ENCODE peak calls at places on chromosomes 3 and 15, in seven cellular contexts. M, W, D, T, I, X and C are unnamed samples.

GRCh38 chr3:15754047-15754446 is 43.7 kb downstream of the ANKRD28 start:
- DNase-seq in M (peak; percentile 34), W (no peak), D (no peak), T (peak; percentile 72), I (no peak), X (no peak), C (no peak)

GRCh38 chr15:75704263-75704615 is 8.4 kb downstream of the CSPG4 start:
- DNase-seq in M (no peak), W (no peak), D (no peak), T (no peak), I (no peak), X (no peak), C (no peak)

GRCh38 chr3:9398715-9399708 is 1.6 kb downstream of the SETD5 start:
- DNase-seq in M (no peak), W (no peak), D (no peak), T (no peak), I (no peak), X (peak; percentile 80), C (peak; percentile 41)

GRCh38 chr15:43941555-43941954 is 114.8 kb downstream of the WDR76 start:
- DNase-seq in M (no peak), W (no peak), D (no peak), T (no peak), I (no peak), X (no peak), C (no peak)

GRCh38 chr3:190414297-190414696 is 26.3 kb downstream of the CLDN16 start:
- DNase-seq in M (no peak), W (no peak), D (no peak), T (no peak), I (no peak), X (no peak), C (no peak)

GRCh38 chr15:62545392-62546227 is 380.5 kb upstream of the C2CD4B start:
- DNase-seq in M (no peak), W (peak; percentile 69), D (no peak), T (peak; percentile 37), I (peak; percentile 77), X (no peak), C (peak; percentile 74)

GRCh38 chr15:74962671-74963070 is 6.1 kb upstream of the RPP25 start:
- DNase-seq in M (no peak), W (no peak), D (no peak), T (no peak), I (no peak), X (no peak), C (no peak)

GRCh38 chr3:140768921-140769320 is 91.1 kb downstream of the TRIM42 start:
- DNase-seq in M (no peak), W (no peak), D (no peak), T (no peak), I (no peak), X (no peak), C (no peak)

GRCh38 chr3:189148090-189148507 is 23.7 kb upstream of the TPRG1 start:
- DNase-seq in M (peak; percentile 52), W (peak; percentile 80), D (peak; percentile 72), T (peak; percentile 35), I (peak; percentile 55), X (peak; percentile 76), C (peak; percentile 82)

GRCh38 chr3:108202834-108203233 is 19.4 kb downstream of the IFT57 start:
- DNase-seq in M (no peak), W (no peak), D (no peak), T (no peak), I (no peak), X (peak; percentile 56), C (no peak)

GRCh38 chr15:41966920-41967465 is 5.4 kb downstream of the EHD4 start:
- DNase-seq in M (no peak), W (no peak), D (no peak), T (no peak), I (no peak), X (no peak), C (no peak)

GRCh38 chr3:59424268-59425010 is 374.6 kb upstream of the CFAP20DC start:
- DNase-seq in M (peak; percentile 42), W (no peak), D (peak; percentile 58), T (peak; percentile 88), I (no peak), X (no peak), C (peak; percentile 2)

GRCh38 chr3:123380261-123380660 is 68.6 kb downstream of the ADCY5 start:
- DNase-seq in M (no peak), W (no peak), D (no peak), T (no peak), I (no peak), X (no peak), C (no peak)

GRCh38 chr15:72690938-72691337 is 4.9 kb downstream of the BBS4 start:
- DNase-seq in M (no peak), W (no peak), D (no peak), T (no peak), I (no peak), X (no peak), C (no peak)

GRCh38 chr3:152267319-152267689 is 1.4 kb upstream of the MBNL1 start:
- DNase-seq in M (no peak), W (no peak), D (no peak), T (no peak), I (no peak), X (no peak), C (no peak)

GRCh38 chr3:72082121-72082715 is 297.3 kb upstream of the PROK2 start:
- DNase-seq in M (no peak), W (no peak), D (no peak), T (no peak), I (no peak), X (no peak), C (no peak)

GRCh38 chr3:126571078-126571477 is 12.3 kb upstream of the C3orf22 start:
- DNase-seq in M (no peak), W (no peak), D (no peak), T (no peak), I (no peak), X (no peak), C (no peak)

GRCh38 chr3:29903600-29903999 is 622.7 kb downstream of the RBMS3 start:
- DNase-seq in M (no peak), W (no peak), D (no peak), T (no peak), I (no peak), X (no peak), C (no peak)

GRCh38 chr3:149085828-149086231 is 503 bp downstream of the HLTF start:
- DNase-seq in M (no peak), W (peak; percentile 67), D (peak; percentile 34), T (peak; percentile 26), I (peak; percentile 23), X (peak; percentile 65), C (peak; percentile 71)

GRCh38 chr15:91965501-91966180 is 112.1 kb downstream of the SLCO3A1 start:
- DNase-seq in M (peak; percentile 91), W (peak; percentile 59), D (no peak), T (peak; percentile 97), I (no peak), X (no peak), C (peak; percentile 70)

GRCh38 chr15:76390571-76390970 is 54.0 kb downstream of the ISL2 start:
- DNase-seq in M (no peak), W (no peak), D (no peak), T (no peak), I (no peak), X (no peak), C (no peak)

GRCh38 chr3:42804831-42805821 is 836 bp upstream of the HIGD1A start:
- DNase-seq in M (no peak), W (peak; percentile 33), D (no peak), T (no peak), I (no peak), X (peak; percentile 67), C (peak; percentile 46)

GRCh38 chr3:105868450-105868744 is 415 bp downstream of the CBLB start:
- DNase-seq in M (peak; percentile 18), W (peak; percentile 55), D (no peak), T (no peak), I (no peak), X (peak; percentile 71), C (no peak)

GRCh38 chr15:89101302-89102191 is 13.3 kb downstream of the ABHD2 start:
- DNase-seq in M (peak; percentile 97), W (peak; percentile 77), D (no peak), T (peak; percentile 98), I (no peak), X (no peak), C (peak; percentile 83)

GRCh38 chr3:127588675-127589577 is 1.6 kb downstream of the TPRA1 start:
- DNase-seq in M (peak; percentile 74), W (no peak), D (peak; percentile 33), T (peak; percentile 80), I (no peak), X (no peak), C (no peak)

GRCh38 chr15:62684143-62684808 is 358.3 kb upstream of the TPM1 start:
- DNase-seq in M (no peak), W (no peak), D (no peak), T (no peak), I (no peak), X (no peak), C (no peak)

GRCh38 chr3:36380171-36381031 is at the start of gene STAC:
- DNase-seq in M (no peak), W (peak; percentile 57), D (peak; percentile 8), T (no peak), I (no peak), X (peak; percentile 67), C (peak; percentile 72)

GRCh38 chr3:79140718-79141117 is 627.1 kb downstream of the ROBO1 start:
- DNase-seq in M (no peak), W (no peak), D (no peak), T (peak; percentile 33), I (no peak), X (no peak), C (no peak)

GRCh38 chr3:138862531-138862923 is 27.8 kb upstream of the PIK3CB start:
- DNase-seq in M (no peak), W (no peak), D (no peak), T (no peak), I (no peak), X (peak; percentile 81), C (no peak)

GRCh38 chr3:43766672-43767465 is 76.1 kb downstream of the ABHD5 start:
- DNase-seq in M (peak; percentile 63), W (no peak), D (no peak), T (peak; percentile 91), I (peak; percentile 51), X (no peak), C (no peak)

GRCh38 chr3:56987238-56987932 is 73.1 kb upstream of the SPATA12 start:
- DNase-seq in M (no peak), W (peak; percentile 15), D (no peak), T (no peak), I (no peak), X (peak; percentile 45), C (peak; percentile 18)